ENCODE peak calls at places on chromosome 21, in four cellular contexts. I is small intestine, M is substantia nigra, S is pancreas. X is an unnamed sample.

GRCh38 chr21:15430023-15430422 is 299.8 kb upstream of the USP25 start:
- DNase-seq in I (no peak), M (no peak), S (no peak), X (no peak)

GRCh38 chr21:45363921-45364463 is 41.0 kb upstream of the COL18A1 start:
- DNase-seq in I (peak; percentile 53), M (peak; percentile 8), S (peak; percentile 56), X (peak; percentile 78)

GRCh38 chr21:45309069-45309521 is 21.4 kb upstream of the POFUT2 start:
- DNase-seq in I (peak; percentile 55), M (no peak), S (peak; percentile 64), X (no peak)

GRCh38 chr21:18801468-18801867 is 397.9 kb upstream of the TMPRSS15 start:
- DNase-seq in I (peak; percentile 16), M (no peak), S (no peak), X (no peak)

GRCh38 chr21:15400905-15401304 is 328.9 kb upstream of the USP25 start:
- DNase-seq in I (no peak), M (no peak), S (no peak), X (no peak)

GRCh38 chr21:33668180-33668579 is 25.9 kb downstream of the ITSN1 start:
- DNase-seq in I (no peak), M (no peak), S (no peak), X (no peak)

GRCh38 chr21:32212116-32212515 is 66.7 kb downstream of the MIS18A start:
- DNase-seq in I (no peak), M (no peak), S (no peak), X (no peak)

GRCh38 chr21:26811031-26811430 is 34.2 kb downstream of the ADAMTS1 start:
- DNase-seq in I (no peak), M (no peak), S (no peak), X (no peak)

GRCh38 chr21:15250384-15250783 is 185.6 kb upstream of the NRIP1 start:
- DNase-seq in I (no peak), M (no peak), S (no peak), X (no peak)

GRCh38 chr21:45406801-45407628 is 2.0 kb downstream of the COL18A1 start:
- DNase-seq in I (no peak), M (no peak), S (peak; percentile 39), X (no peak)

GRCh38 chr21:14545906-14546480 is at the start of gene SAMSN1:
- DNase-seq in I (peak; percentile 54), M (no peak), S (no peak), X (no peak)

GRCh38 chr21:30434033-30434631 is 4.1 kb downstream of the KRTAP13-4 start:
- DNase-seq in I (peak; percentile 3), M (no peak), S (no peak), X (peak; percentile 2)

GRCh38 chr21:25457411-25457810 is 149.9 kb downstream of the MRPL39 start:
- DNase-seq in I (peak; percentile 29), M (no peak), S (no peak), X (no peak)

GRCh38 chr21:26487981-26488480 is 85.1 kb downstream of the CYYR1 start:
- DNase-seq in I (no peak), M (no peak), S (no peak), X (no peak)

GRCh38 chr21:31180256-31181088 is 142.2 kb upstream of the KRTAP19-8 start:
- DNase-seq in I (peak; percentile 21), M (no peak), S (no peak), X (no peak)

GRCh38 chr21:30839304-30839703 is 9.7 kb upstream of the KRTAP7-1 start:
- DNase-seq in I (peak; percentile 10), M (no peak), S (peak; percentile 50), X (no peak)

GRCh38 chr21:44878053-44878982 is 4.8 kb upstream of the PTTG1IP start:
- DNase-seq in I (peak; percentile 84), M (no peak), S (no peak), X (no peak)

GRCh38 chr21:32807717-32808380 is 36.3 kb upstream of the PAXBP1 start:
- DNase-seq in I (peak; percentile 70), M (no peak), S (no peak), X (no peak)

GRCh38 chr21:33660406-33660805 is 18.1 kb downstream of the ITSN1 start:
- DNase-seq in I (no peak), M (no peak), S (no peak), X (no peak)

GRCh38 chr21:45260191-45260795 is 27.4 kb downstream of the POFUT2 start:
- DNase-seq in I (no peak), M (no peak), S (no peak), X (no peak)

GRCh38 chr21:17848228-17848627 is 29.1 kb upstream of the C21orf91 start:
- DNase-seq in I (peak; percentile 1), M (no peak), S (no peak), X (no peak)

GRCh38 chr21:16427587-16428087 is 697.9 kb downstream of the USP25 start:
- DNase-seq in I (no peak), M (no peak), S (no peak), X (no peak)

GRCh38 chr21:33069994-33070811 is at the start of gene OLIG1:
- DNase-seq in I (peak; percentile 11), M (peak; percentile 80), S (peak; percentile 30), X (no peak)

GRCh38 chr21:32572574-32573420 is 12.5 kb downstream of the TCP10L start:
- DNase-seq in I (peak; percentile 65), M (no peak), S (peak; percentile 64), X (no peak)

GRCh38 chr21:9780441-9780937 is 740.9 kb upstream of the TPTE start:
- DNase-seq in I (no peak), M (no peak), S (no peak), X (no peak)

GRCh38 chr21:45409466-45410150 is 4.6 kb downstream of the COL18A1 start:
- DNase-seq in I (no peak), M (no peak), S (no peak), X (peak; percentile 86)

GRCh38 chr21:45325206-45326168 is 37.8 kb upstream of the POFUT2 start:
- DNase-seq in I (no peak), M (no peak), S (no peak), X (peak; percentile 3)

GRCh38 chr21:30502041-30502440 is at the start of gene KRTAP19-5:
- DNase-seq in I (no peak), M (no peak), S (no peak), X (no peak)

GRCh38 chr21:26177187-26177586 is 6.6 kb upstream of the APP start:
- DNase-seq in I (no peak), M (no peak), S (no peak), X (peak; percentile 9)

GRCh38 chr21:16084776-16085364 is 355.1 kb downstream of the USP25 start:
- DNase-seq in I (no peak), M (no peak), S (no peak), X (peak; percentile 43)

GRCh38 chr21:21750124-21750825 is 752.1 kb downstream of the NCAM2 start:
- DNase-seq in I (no peak), M (no peak), S (no peak), X (no peak)

GRCh38 chr21:32653326-32653901 is 41.2 kb upstream of the CFAP298 start:
- DNase-seq in I (peak; percentile 68), M (no peak), S (no peak), X (no peak)

GRCh38 chr21:15210235-15210678 is 145.5 kb upstream of the NRIP1 start:
- DNase-seq in I (peak; percentile 50), M (no peak), S (peak; percentile 25), X (no peak)

GRCh38 chr21:16942703-16943102 is 570.1 kb upstream of the CXADR start:
- DNase-seq in I (no peak), M (no peak), S (no peak), X (no peak)

DNA sequence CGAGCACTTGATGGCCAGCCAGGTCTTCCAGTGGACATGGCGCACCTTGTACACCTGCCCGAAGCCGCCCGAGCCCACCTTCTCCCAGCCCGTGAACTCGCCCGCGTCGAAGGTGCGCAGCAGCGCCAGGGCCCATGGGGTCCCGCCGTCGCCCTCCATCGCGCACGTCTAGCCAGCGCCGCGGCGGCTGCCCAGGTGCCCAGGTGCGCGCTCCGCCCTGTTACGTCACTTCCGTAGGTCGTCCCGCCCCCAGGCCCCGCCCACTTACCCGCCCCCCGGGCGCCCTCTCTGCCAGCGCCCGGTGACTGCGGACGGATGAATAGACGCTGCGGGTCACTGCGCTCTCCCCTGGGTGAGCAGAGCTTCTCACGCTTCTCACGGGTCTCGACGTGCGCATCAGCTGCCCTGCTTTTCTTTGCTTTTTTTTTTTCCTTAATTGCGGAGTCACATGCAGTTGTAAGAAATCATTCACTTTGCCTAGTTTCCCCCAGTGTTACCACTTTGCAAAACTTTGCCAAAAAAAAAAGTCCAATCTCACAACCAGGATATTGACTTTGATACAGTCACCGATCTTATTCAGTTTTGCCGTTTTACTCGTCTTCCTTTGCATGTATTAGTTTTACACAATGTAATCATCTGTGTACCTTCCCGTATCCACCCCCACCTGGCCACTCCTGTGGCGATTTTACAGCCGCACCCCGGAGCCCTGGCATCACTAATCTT is at the start of gene RIPK4:
- DNase-seq in I (peak; percentile 90), M (no peak), S (peak; percentile 95), X (peak; percentile 89)
- H3K27ac ChIP-seq in I (peak within 1 kb of the TSS; percentile 80), M (no peak within 1 kb of the TSS), S (peak within 1 kb of the TSS; percentile 93), X (peak within 1 kb of the TSS; percentile 72)

GRCh38 chr21:34991366-34991967 is 57.6 kb downstream of the RUNX1 start:
- DNase-seq in I (no peak), M (no peak), S (no peak), X (no peak)
- H3K27ac ChIP-seq in I (no peak overlapping the region), M (no peak overlapping the region), S (no peak overlapping the region), X (no peak overlapping the region)

GRCh38 chr21:40886006-40886405 is 39.0 kb upstream of the DSCAM start:
- DNase-seq in I (no peak), M (no peak), S (no peak), X (no peak)

GRCh38 chr21:40881767-40882166 is 34.8 kb upstream of the DSCAM start:
- DNase-seq in I (no peak), M (no peak), S (no peak), X (no peak)

GRCh38 chr21:40886931-40887330 is 40.0 kb upstream of the DSCAM start:
- DNase-seq in I (no peak), M (no peak), S (no peak), X (no peak)
- H3K27ac ChIP-seq in I (no peak overlapping the region), M (no peak overlapping the region), S (no peak overlapping the region), X (no peak overlapping the region)

DNA sequence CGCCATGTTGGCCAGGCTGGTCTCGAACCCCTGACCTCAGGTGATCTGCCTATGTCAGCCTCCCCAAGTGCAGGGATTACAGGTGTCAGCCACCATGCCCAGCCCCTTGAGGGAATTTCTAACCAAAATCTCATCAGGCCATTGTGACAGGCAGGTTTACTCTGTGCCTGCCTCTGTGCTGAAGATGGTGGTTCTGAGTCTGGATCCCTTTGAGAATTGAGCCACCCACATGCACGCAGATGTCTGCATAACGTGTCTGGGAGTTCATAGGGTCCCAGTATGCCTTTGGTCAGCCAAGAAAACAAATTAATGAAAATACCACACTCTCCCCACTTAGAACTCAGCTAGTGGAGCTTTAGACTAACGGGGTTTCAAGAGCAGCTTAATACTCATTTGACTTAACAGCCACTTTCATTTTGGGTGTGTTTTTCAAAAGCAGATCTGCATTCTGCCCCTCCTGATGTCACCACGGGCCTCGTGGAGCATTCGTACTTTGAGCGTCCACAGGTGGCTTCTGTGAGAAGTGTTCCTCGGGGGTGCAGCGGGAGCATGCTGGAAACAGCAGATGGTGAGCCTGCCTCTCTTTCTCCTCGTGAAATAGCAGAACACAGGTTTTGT is 45.3 kb downstream of the DIP2A start:
- DNase-seq in I (no peak), M (no peak), S (no peak), X (no peak)
- H3K27ac ChIP-seq in I (no peak overlapping the region), M (no peak overlapping the region), S (no peak overlapping the region), X (no peak overlapping the region)

X was measured in thyroid gland.